ENCODE peak calls at places on chromosome 6, in nine cellular contexts. O is HEK293T; S is SW480; I is IMR-90; X is neural progenitor cell; J is activated T-cell treated with anti-CD3 and anti-CD28 coated beads, Interleukin-2, amount 50 U/mL, for 72 hours; L is HT1080; K is tibial nerve; N is stimulated activated CD4-positive, alpha-beta T cell treated with anti-CD3 and anti-CD28 coated beads, Interleukin-1b, Interleukin-23, amount 100 ng/mL, for 1 hour. H is an unnamed sample.

GRCh38 chr6:146905313-146905712 is 298.9 kb upstream of the STXBP5 start:
- DNase-seq in K (no peak), N (no peak), L (peak), X (no peak), I (peak), J (no peak), O (no peak), S (peak), H (no peak)

GRCh38 chr6:45082091-45082490 is 246.0 kb upstream of the RUNX2 start:
- DNase-seq in S (no peak), N (no peak), X (no peak), I (no peak), J (no peak), O (no peak), K (no peak), L (no peak), H (no peak)

GRCh38 chr6:118528129-118528528 is 20.0 kb upstream of the PLN start:
- DNase-seq in I (no peak), S (no peak), L (no peak), N (no peak), O (no peak), J (no peak), X (no peak), K (no peak), H (no peak)

GRCh38 chr6:45590225-45590624 is 212.5 kb upstream of the SUPT3H start:
- DNase-seq in O (no peak), K (no peak), N (no peak), S (no peak), L (peak), X (no peak), I (peak), J (no peak), H (no peak)

GRCh38 chr6:25769983-25770382 is 15.4 kb downstream of the SLC17A4 start:
- DNase-seq in N (no peak), S (peak), L (no peak), J (no peak), I (no peak), K (no peak), X (no peak), O (no peak), H (no peak)

GRCh38 chr6:133921249-133921859 is 31.7 kb upstream of the TBPL1 start:
- DNase-seq in O (peak), X (peak), L (peak), S (peak), N (peak), I (peak), K (peak), J (peak), H (peak)

GRCh38 chr6:7920425-7920824 is 9.8 kb upstream of the TXNDC5 start:
- DNase-seq in N (no peak), J (no peak), O (no peak), S (peak), I (no peak), K (no peak), X (no peak), L (no peak), H (no peak)

GRCh38 chr6:159961523-159961922 is 7.4 kb upstream of the IGF2R start:
- DNase-seq in L (peak), J (no peak), O (no peak), N (no peak), X (no peak), S (peak), I (peak), K (no peak), H (no peak)

GRCh38 chr6:17600527-17601388 is 656 bp downstream of the FAM8A1 start:
- DNase-seq in K (peak), O (peak), L (peak), N (peak), I (peak), X (peak), J (peak), S (peak), H (peak)